ENCODE peak calls at places on chromosomes 11 and 22, in seven cellular contexts. One of them, this sample, is unnamed.

GRCh38 chr11:64040684-64041267 is 5.0 kb downstream of the FLRT1 start:
- DNase-seq in body of pancreas: peak; percentile 29
- DNase-seq in ovary: no peak
- DNase-seq in breast epithelium: no peak
- DNase-seq in gastrocnemius medialis: no peak
- DNase-seq in stomach: no peak
- DNase-seq in esophagus squamous epithelium: no peak
- DNase-seq in this sample: no peak

GRCh38 chr11:33045551-33046255 is 6.3 kb downstream of the TCP11L1 start:
- DNase-seq in body of pancreas: no peak
- DNase-seq in ovary: no peak
- DNase-seq in breast epithelium: no peak
- DNase-seq in gastrocnemius medialis: no peak
- DNase-seq in stomach: no peak
- DNase-seq in esophagus squamous epithelium: no peak
- DNase-seq in this sample: no peak

GRCh38 chr11:86152006-86152862 is 83.3 kb upstream of the PICALM start:
- DNase-seq in body of pancreas: no peak
- DNase-seq in ovary: no peak
- DNase-seq in breast epithelium: no peak
- DNase-seq in gastrocnemius medialis: no peak
- DNase-seq in stomach: no peak
- DNase-seq in esophagus squamous epithelium: no peak
- DNase-seq in this sample: no peak

GRCh38 chr22:37545703-37546435 is 14.4 kb upstream of the CDC42EP1 start:
- DNase-seq in body of pancreas: peak; percentile 91
- DNase-seq in ovary: peak; percentile 98
- DNase-seq in breast epithelium: peak; percentile 89
- DNase-seq in gastrocnemius medialis: peak; percentile 64
- DNase-seq in stomach: peak; percentile 95
- DNase-seq in esophagus squamous epithelium: no peak
- DNase-seq in this sample: peak; percentile 96

GRCh38 chr22:19825016-19825339 is 29.7 kb downstream of the GNB1L start:
- DNase-seq in body of pancreas: peak; percentile 1
- DNase-seq in ovary: no peak
- DNase-seq in breast epithelium: no peak
- DNase-seq in gastrocnemius medialis: no peak
- DNase-seq in stomach: peak; percentile 5
- DNase-seq in esophagus squamous epithelium: no peak
- DNase-seq in this sample: no peak

GRCh38 chr11:16986434-16987204 is 27.6 kb downstream of the PLEKHA7 start:
- DNase-seq in body of pancreas: peak; percentile 95
- DNase-seq in ovary: peak; percentile 60
- DNase-seq in breast epithelium: peak; percentile 83
- DNase-seq in gastrocnemius medialis: no peak
- DNase-seq in stomach: peak; percentile 95
- DNase-seq in esophagus squamous epithelium: no peak
- DNase-seq in this sample: no peak

GRCh38 chr11:43493431-43493830 is 134.7 kb downstream of the TTC17 start:
- DNase-seq in body of pancreas: no peak
- DNase-seq in ovary: no peak
- DNase-seq in breast epithelium: no peak
- DNase-seq in gastrocnemius medialis: no peak
- DNase-seq in stomach: no peak
- DNase-seq in esophagus squamous epithelium: no peak
- DNase-seq in this sample: no peak

GRCh38 chr11:123111465-123111864 is 49.5 kb upstream of the HSPA8 start:
- DNase-seq in body of pancreas: no peak
- DNase-seq in ovary: no peak
- DNase-seq in breast epithelium: no peak
- DNase-seq in gastrocnemius medialis: no peak
- DNase-seq in stomach: no peak
- DNase-seq in esophagus squamous epithelium: no peak
- DNase-seq in this sample: no peak

GRCh38 chr11:124801636-124802312 is 1.6 kb upstream of the MSANTD2 start:
- DNase-seq in body of pancreas: no peak
- DNase-seq in ovary: no peak
- DNase-seq in breast epithelium: no peak
- DNase-seq in gastrocnemius medialis: no peak
- DNase-seq in stomach: no peak
- DNase-seq in esophagus squamous epithelium: no peak
- DNase-seq in this sample: no peak

GRCh38 chr11:41479179-41479578 is 19.7 kb upstream of the LRRC4C start:
- DNase-seq in body of pancreas: no peak
- DNase-seq in ovary: no peak
- DNase-seq in breast epithelium: no peak
- DNase-seq in gastrocnemius medialis: no peak
- DNase-seq in stomach: no peak
- DNase-seq in esophagus squamous epithelium: no peak
- DNase-seq in this sample: no peak

GRCh38 chr11:18700375-18700774 is 1.8 kb downstream of the TMEM86A start:
- DNase-seq in body of pancreas: no peak
- DNase-seq in ovary: peak; percentile 53
- DNase-seq in breast epithelium: peak; percentile 53
- DNase-seq in gastrocnemius medialis: no peak
- DNase-seq in stomach: no peak
- DNase-seq in esophagus squamous epithelium: no peak
- DNase-seq in this sample: no peak

GRCh38 chr22:23183107-23183698 is 2.9 kb downstream of the BCR start:
- DNase-seq in body of pancreas: peak; percentile 65
- DNase-seq in ovary: peak; percentile 65
- DNase-seq in breast epithelium: no peak
- DNase-seq in gastrocnemius medialis: no peak
- DNase-seq in stomach: peak; percentile 70
- DNase-seq in esophagus squamous epithelium: no peak
- DNase-seq in this sample: peak; percentile 56

GRCh38 chr22:19679476-19680099 is 34.7 kb upstream of the SEPTIN5 start:
- DNase-seq in body of pancreas: peak; percentile 33
- DNase-seq in ovary: peak; percentile 51
- DNase-seq in breast epithelium: peak; percentile 56
- DNase-seq in gastrocnemius medialis: no peak
- DNase-seq in stomach: peak; percentile 60
- DNase-seq in esophagus squamous epithelium: no peak
- DNase-seq in this sample: peak; percentile 60

GRCh38 chr22:25497269-25497668 is 67.2 kb upstream of the GRK3 start:
- DNase-seq in body of pancreas: no peak
- DNase-seq in ovary: no peak
- DNase-seq in breast epithelium: no peak
- DNase-seq in gastrocnemius medialis: no peak
- DNase-seq in stomach: no peak
- DNase-seq in esophagus squamous epithelium: no peak
- DNase-seq in this sample: peak; percentile 36

GRCh38 chr11:122717264-122717867 is 61.8 kb downstream of the UBASH3B start:
- DNase-seq in body of pancreas: no peak
- DNase-seq in ovary: no peak
- DNase-seq in breast epithelium: no peak
- DNase-seq in gastrocnemius medialis: no peak
- DNase-seq in stomach: peak; percentile 27
- DNase-seq in esophagus squamous epithelium: no peak
- DNase-seq in this sample: no peak

GRCh38 chr11:35432464-35432863 is 13.1 kb upstream of the SLC1A2 start:
- DNase-seq in body of pancreas: no peak
- DNase-seq in ovary: no peak
- DNase-seq in breast epithelium: no peak
- DNase-seq in gastrocnemius medialis: no peak
- DNase-seq in stomach: no peak
- DNase-seq in esophagus squamous epithelium: no peak
- DNase-seq in this sample: no peak

GRCh38 chr11:112655386-112655785 is 305.8 kb upstream of the NCAM1 start:
- DNase-seq in body of pancreas: peak; percentile 23
- DNase-seq in ovary: peak; percentile 86
- DNase-seq in breast epithelium: no peak
- DNase-seq in gastrocnemius medialis: peak; percentile 75
- DNase-seq in stomach: peak; percentile 33
- DNase-seq in esophagus squamous epithelium: peak; percentile 3
- DNase-seq in this sample: peak; percentile 90

GRCh38 chr11:65083134-65083833 is 556 bp downstream of the CDCA5 start:
- DNase-seq in body of pancreas: no peak
- DNase-seq in ovary: no peak
- DNase-seq in breast epithelium: no peak
- DNase-seq in gastrocnemius medialis: no peak
- DNase-seq in stomach: no peak
- DNase-seq in esophagus squamous epithelium: no peak
- DNase-seq in this sample: no peak

GRCh38 chr11:65078786-65079342 is 5.0 kb downstream of the CDCA5 start:
- DNase-seq in body of pancreas: no peak
- DNase-seq in ovary: no peak
- DNase-seq in breast epithelium: no peak
- DNase-seq in gastrocnemius medialis: no peak
- DNase-seq in stomach: no peak
- DNase-seq in esophagus squamous epithelium: no peak
- DNase-seq in this sample: no peak

GRCh38 chr11:65072631-65072966 is 11.2 kb downstream of the CDCA5 start:
- DNase-seq in body of pancreas: no peak
- DNase-seq in ovary: no peak
- DNase-seq in breast epithelium: no peak
- DNase-seq in gastrocnemius medialis: no peak
- DNase-seq in stomach: no peak
- DNase-seq in esophagus squamous epithelium: no peak
- DNase-seq in this sample: no peak

GRCh38 chr11:65077466-65077865 is 6.4 kb downstream of the CDCA5 start:
- DNase-seq in body of pancreas: no peak
- DNase-seq in ovary: no peak
- DNase-seq in breast epithelium: no peak
- DNase-seq in gastrocnemius medialis: no peak
- DNase-seq in stomach: no peak
- DNase-seq in esophagus squamous epithelium: no peak
- DNase-seq in this sample: no peak

DNA sequence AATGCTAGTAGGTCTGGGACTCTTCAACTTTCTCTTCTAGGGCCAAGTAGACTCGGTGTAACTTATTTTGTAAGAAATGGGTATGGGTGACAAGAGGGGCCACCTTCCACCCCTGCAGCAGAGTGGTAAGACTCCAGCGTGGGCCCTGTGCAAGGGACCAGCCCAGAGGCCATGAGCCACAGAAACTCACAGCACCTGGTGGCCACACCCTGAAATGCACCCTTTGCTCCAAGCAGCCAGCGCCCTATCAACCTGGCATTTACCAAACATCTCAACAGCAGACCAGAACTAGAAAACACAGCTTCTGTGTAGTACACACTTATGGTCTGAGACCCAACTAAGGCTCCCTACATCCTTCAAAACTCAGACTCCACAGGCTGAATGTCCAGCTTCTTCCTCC is 5.7 kb downstream of the CDCA5 start:
- DNase-seq in body of pancreas: peak; percentile 73
- DNase-seq in ovary: no peak
- DNase-seq in breast epithelium: no peak
- DNase-seq in gastrocnemius medialis: no peak
- DNase-seq in stomach: peak; percentile 83
- DNase-seq in esophagus squamous epithelium: no peak
- DNase-seq in this sample: no peak
- TF ChIP-seq CTCF in body of pancreas: peak; percentile 82
- TF ChIP-seq CTCF in ovary: no peak
- TF ChIP-seq CTCF in breast epithelium: peak; percentile 53
- TF ChIP-seq CTCF in gastrocnemius medialis: peak; percentile 26
- TF ChIP-seq CTCF in stomach: no peak
- TF ChIP-seq CTCF in esophagus squamous epithelium: peak; percentile 33
- TF ChIP-seq CTCF in this sample: peak; percentile 26

GRCh38 chr22:43616645-43617044 is 195.5 kb downstream of the EFCAB6 start:
- DNase-seq in body of pancreas: peak; percentile 23
- DNase-seq in ovary: no peak
- DNase-seq in breast epithelium: no peak
- DNase-seq in gastrocnemius medialis: no peak
- DNase-seq in stomach: peak; percentile 53
- DNase-seq in esophagus squamous epithelium: no peak
- DNase-seq in this sample: no peak
- H3K36me3 ChIP-seq in body of pancreas: no peaks in the 10 kb centered on the region
- H3K36me3 ChIP-seq in ovary: no peaks in the 10 kb centered on the region
- H3K36me3 ChIP-seq in breast epithelium: no peaks in the 10 kb centered on the region
- H3K36me3 ChIP-seq in gastrocnemius medialis: no peaks in the 10 kb centered on the region
- H3K36me3 ChIP-seq in stomach: no peaks in the 10 kb centered on the region
- H3K36me3 ChIP-seq in esophagus squamous epithelium: no peaks in the 10 kb centered on the region
- H3K36me3 ChIP-seq in this sample: no peaks in the 10 kb centered on the region

DNA sequence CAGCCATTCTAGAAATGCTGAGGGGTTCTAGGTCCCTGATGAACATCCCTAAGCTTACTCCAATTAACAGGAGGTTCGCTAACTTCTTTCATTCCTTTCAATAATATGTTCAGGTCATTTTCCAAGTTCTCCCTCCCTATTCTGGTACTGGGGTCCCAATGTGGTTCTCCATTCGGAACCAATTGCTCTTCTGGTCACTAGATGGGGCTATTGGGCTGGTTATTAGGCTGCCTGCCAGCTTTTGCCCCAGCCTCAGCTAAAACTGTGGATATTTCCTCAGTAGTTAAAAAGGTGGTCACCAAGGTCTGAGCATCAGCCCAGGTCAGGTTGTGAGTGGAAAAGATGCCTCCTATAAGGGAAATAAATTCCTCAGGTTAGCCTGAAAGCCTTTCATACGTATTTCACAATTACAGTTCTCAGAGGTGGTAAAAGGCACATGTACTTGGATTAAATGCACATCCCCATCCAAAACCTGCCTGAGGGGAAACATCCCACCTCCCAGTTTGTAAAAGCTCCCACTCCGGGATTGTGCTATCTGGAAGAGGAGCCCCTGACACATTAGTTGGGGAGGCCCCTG is 161.1 kb upstream of the CCDC179 start:
- DNase-seq in body of pancreas: peak; percentile 49
- DNase-seq in ovary: no peak
- DNase-seq in breast epithelium: no peak
- DNase-seq in gastrocnemius medialis: no peak
- DNase-seq in stomach: peak; percentile 34
- DNase-seq in esophagus squamous epithelium: no peak
- DNase-seq in this sample: no peak
- TF ChIP-seq POLR2A in body of pancreas: no peak
- TF ChIP-seq POLR2A in ovary: no peak
- TF ChIP-seq POLR2A in breast epithelium: no peak
- TF ChIP-seq POLR2A in gastrocnemius medialis: no peak
- TF ChIP-seq POLR2A in stomach: no peak
- TF ChIP-seq POLR2A in esophagus squamous epithelium: no peak
- TF ChIP-seq POLR2A in this sample: no peak

DNA sequence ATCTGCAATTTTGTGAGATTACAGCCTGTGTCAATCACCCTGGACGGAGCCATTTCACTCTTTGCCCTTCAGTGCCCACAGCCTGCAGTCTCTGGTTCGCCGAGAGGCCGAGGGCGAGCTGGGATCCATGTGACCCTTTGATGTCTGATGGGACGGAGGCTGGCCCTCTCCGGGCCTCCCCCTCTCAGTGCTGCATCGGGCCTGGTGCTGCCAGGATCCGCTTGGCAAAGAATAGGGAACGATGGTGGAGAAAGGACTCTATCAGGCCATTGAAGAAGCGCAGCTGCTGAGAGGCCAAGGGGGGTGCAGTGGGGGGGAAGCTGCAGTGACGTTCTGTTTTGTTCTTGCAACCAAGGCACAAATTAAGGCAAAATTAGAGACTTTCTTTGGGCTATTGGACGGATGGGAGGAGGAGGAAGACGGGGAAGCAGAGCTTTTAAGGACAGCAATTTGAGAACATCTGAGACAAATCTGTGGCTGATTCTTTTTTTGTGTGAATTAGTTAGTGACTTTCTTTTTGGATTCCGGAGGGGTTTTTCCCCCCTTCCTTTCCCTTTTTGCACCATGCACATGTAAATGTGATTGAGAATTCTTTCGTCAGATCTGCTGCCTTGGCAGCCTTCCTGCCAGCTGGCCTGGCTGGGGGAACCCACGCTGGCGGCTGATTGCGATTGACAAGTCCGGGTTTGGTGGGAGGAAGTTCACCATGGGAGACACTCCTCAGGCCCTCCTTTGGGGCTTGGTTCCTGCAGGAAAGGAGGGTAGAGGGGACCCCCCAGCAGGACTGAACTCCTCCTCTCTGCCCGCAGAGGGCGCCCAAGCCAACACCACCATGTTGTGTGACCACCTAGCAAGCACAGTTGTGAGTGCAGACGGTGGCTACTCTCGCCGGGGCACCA is 214.5 kb downstream of the NTM start:
- DNase-seq in body of pancreas: no peak
- DNase-seq in ovary: no peak
- DNase-seq in breast epithelium: no peak
- DNase-seq in gastrocnemius medialis: no peak
- DNase-seq in stomach: no peak
- DNase-seq in esophagus squamous epithelium: no peak
- DNase-seq in this sample: no peak
- TF ChIP-seq CTCF in body of pancreas: no peak
- TF ChIP-seq CTCF in ovary: no peak
- TF ChIP-seq CTCF in breast epithelium: no peak
- TF ChIP-seq CTCF in gastrocnemius medialis: no peak
- TF ChIP-seq CTCF in stomach: no peak
- TF ChIP-seq CTCF in esophagus squamous epithelium: no peak
- TF ChIP-seq CTCF in this sample: peak; percentile 24